ENCODE peak calls at places on chromosomes 1 and 21, in four cellular contexts. C is progenitor cell of endocrine pancreas, X is ELR, W is EH. M is an unnamed sample.

GRCh38 chr1:219731771-219732170 is 118.9 kb upstream of the ZC3H11B start:
- DNase-seq in C (no peak), X (no peak), W (no peak), M (no peak)

GRCh38 chr1:13540871-13541270 is 27.1 kb upstream of the LRRC38 start:
- DNase-seq in C (no peak), X (no peak), W (no peak), M (no peak)

GRCh38 chr1:216596298-216596947 is 126.8 kb downstream of the ESRRG start:
- DNase-seq in C (no peak), X (no peak), W (peak; percentile 16), M (no peak)

GRCh38 chr1:167194182-167194581 is 26.5 kb upstream of the POU2F1 start:
- DNase-seq in C (no peak), X (no peak), W (no peak), M (no peak)

GRCh38 chr1:119960501-119960900 is 64.2 kb upstream of the ADAM30 start:
- DNase-seq in C (no peak), X (peak; percentile 40), W (peak; percentile 60), M (no peak)

GRCh38 chr1:242401937-242402336 is 122.6 kb downstream of the PLD5 start:
- DNase-seq in C (no peak), X (no peak), W (no peak), M (no peak)

GRCh38 chr1:89261926-89262540 is 10.6 kb downstream of the GBP5 start:
- DNase-seq in C (no peak), X (no peak), W (peak; percentile 31), M (no peak)

GRCh38 chr1:65310078-65310587 is 790 bp downstream of the DNAJC6 start:
- DNase-seq in C (no peak), X (no peak), W (no peak), M (no peak)

GRCh38 chr1:84365225-84366221 is 32.8 kb upstream of the DNASE2B start:
- DNase-seq in C (no peak), X (peak; percentile 100), W (peak; percentile 99), M (peak; percentile 68)

GRCh38 chr21:37028579-37028978 is 22.1 kb downstream of the RIPPLY3 start:
- DNase-seq in C (no peak), X (peak; percentile 20), W (peak; percentile 25), M (no peak)

GRCh38 chr1:39094685-39095084 is 68.5 kb downstream of the NDUFS5 start:
- DNase-seq in C (no peak), X (no peak), W (no peak), M (no peak)

GRCh38 chr21:37455504-37455911 is 88.9 kb downstream of the DYRK1A start:
- DNase-seq in C (no peak), X (no peak), W (no peak), M (no peak)

GRCh38 chr1:119674110-119674509 is 26.0 kb upstream of the ZNF697 start:
- DNase-seq in C (no peak), X (peak; percentile 88), W (peak; percentile 88), M (no peak)

GRCh38 chr1:54207287-54207686 is 7.3 kb downstream of the MRPL37 start:
- DNase-seq in C (no peak), X (no peak), W (no peak), M (no peak)

GRCh38 chr1:198680174-198680871 is 41.5 kb downstream of the PTPRC start:
- DNase-seq in C (no peak), X (no peak), W (no peak), M (no peak)

GRCh38 chr1:9823943-9824701 is at the start of gene CLSTN1:
- DNase-seq in C (peak; percentile 78), X (peak; percentile 89), W (peak; percentile 86), M (peak; percentile 85)

GRCh38 chr1:202706851-202707250 is 3.4 kb downstream of the SYT2 start:
- DNase-seq in C (no peak), X (no peak), W (no peak), M (no peak)

GRCh38 chr1:157325220-157325619 is 187.0 kb upstream of the ETV3 start:
- DNase-seq in C (no peak), X (no peak), W (no peak), M (no peak)

GRCh38 chr1:11126544-11126943 is 26.9 kb upstream of the EXOSC10 start:
- DNase-seq in C (no peak), X (no peak), W (no peak), M (no peak)

GRCh38 chr1:30522031-30523004 is 201.1 kb downstream of the MATN1 start:
- DNase-seq in C (no peak), X (no peak), W (peak; percentile 84), M (no peak)

M was measured in RKO.